ENCODE peak calls at places on chromosomes 3 and 15, in four cellular contexts. Y is GM12878, F is A549, D is K562. B is an unnamed sample.

GRCh38 chr15:41944313-41944940 is 27.9 kb downstream of the EHD4 start:
- DNase-seq in Y (no peak), F (peak; percentile 49), D (no peak), B (peak; percentile 70)

GRCh38 chr3:62532796-62533195 is 159.4 kb upstream of the FEZF2 start:
- DNase-seq in Y (no peak), F (no peak), D (no peak), B (no peak)

GRCh38 chr3:194315965-194316361 is 35.2 kb downstream of the CPN2 start:
- DNase-seq in Y (no peak), F (peak; percentile 33), D (no peak), B (no peak)

GRCh38 chr3:69462022-69462825 is 76.3 kb upstream of the FRMD4B start:
- DNase-seq in Y (no peak), F (no peak), D (no peak), B (no peak)

GRCh38 chr15:68224108-68224507 is 5.4 kb downstream of the CLN6 start:
- DNase-seq in Y (no peak), F (no peak), D (no peak), B (no peak)

GRCh38 chr3:165753560-165753959 is 83.7 kb downstream of the BCHE start:
- DNase-seq in Y (no peak), F (no peak), D (no peak), B (no peak)

GRCh38 chr3:82938821-82939328 is 1177.4 kb upstream of the GBE1 start:
- DNase-seq in Y (no peak), F (no peak), D (no peak), B (no peak)

GRCh38 chr15:81052046-81052445 is 51.3 kb downstream of the TLNRD1 start:
- DNase-seq in Y (no peak), F (no peak), D (no peak), B (no peak)

GRCh38 chr15:40249477-40250303 is 10.8 kb downstream of the PAK6 start:
- DNase-seq in Y (no peak), F (no peak), D (no peak), B (no peak)

DNA sequence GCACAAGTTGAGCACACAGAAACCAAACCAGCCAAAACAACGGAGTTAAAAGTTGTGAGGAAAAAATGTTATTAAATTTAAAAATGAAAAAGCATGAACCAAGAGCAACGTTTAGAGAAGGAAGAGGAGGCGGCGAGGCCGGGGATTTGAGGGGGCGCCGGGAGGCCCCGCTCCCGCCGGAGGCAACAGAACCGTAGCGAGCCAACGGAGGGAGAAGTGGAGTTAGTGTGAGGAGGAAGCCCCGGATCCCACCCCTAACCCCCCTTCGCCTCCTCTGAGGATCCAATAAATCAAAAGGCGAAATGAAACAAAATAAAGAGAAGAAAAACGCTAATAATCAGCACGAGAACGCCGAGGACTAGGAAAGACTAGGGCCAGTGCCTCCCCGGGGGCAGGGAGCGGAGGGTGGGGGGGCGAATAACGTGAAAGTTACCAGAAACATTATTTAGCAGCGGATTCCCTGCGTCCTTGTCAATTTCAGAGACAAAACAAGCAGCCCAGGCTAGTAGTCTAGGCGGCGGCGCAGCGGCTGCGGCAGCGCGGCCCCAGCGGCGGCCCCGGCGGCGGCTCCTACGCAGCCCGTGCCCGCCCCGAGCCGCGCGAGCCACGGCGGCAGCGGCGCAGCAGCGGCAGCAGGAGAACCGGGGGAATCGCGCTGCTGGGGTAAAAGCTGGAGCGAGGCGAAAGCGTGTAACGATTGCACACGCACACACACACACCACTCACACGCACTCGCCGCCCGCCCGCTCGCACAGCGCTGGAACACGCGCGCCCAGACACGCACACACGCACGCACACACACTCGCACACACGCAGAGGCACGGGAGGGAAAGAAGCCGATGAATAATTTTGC is 1.7 kb downstream of the MEIS2 start:
- DNase-seq in Y (no peak), F (peak; percentile 14), D (peak; percentile 43), B (no peak)
- TF ChIP-seq HDAC2 in Y (no peak), F (no peak), D (no peak), B (no peak)

DNA sequence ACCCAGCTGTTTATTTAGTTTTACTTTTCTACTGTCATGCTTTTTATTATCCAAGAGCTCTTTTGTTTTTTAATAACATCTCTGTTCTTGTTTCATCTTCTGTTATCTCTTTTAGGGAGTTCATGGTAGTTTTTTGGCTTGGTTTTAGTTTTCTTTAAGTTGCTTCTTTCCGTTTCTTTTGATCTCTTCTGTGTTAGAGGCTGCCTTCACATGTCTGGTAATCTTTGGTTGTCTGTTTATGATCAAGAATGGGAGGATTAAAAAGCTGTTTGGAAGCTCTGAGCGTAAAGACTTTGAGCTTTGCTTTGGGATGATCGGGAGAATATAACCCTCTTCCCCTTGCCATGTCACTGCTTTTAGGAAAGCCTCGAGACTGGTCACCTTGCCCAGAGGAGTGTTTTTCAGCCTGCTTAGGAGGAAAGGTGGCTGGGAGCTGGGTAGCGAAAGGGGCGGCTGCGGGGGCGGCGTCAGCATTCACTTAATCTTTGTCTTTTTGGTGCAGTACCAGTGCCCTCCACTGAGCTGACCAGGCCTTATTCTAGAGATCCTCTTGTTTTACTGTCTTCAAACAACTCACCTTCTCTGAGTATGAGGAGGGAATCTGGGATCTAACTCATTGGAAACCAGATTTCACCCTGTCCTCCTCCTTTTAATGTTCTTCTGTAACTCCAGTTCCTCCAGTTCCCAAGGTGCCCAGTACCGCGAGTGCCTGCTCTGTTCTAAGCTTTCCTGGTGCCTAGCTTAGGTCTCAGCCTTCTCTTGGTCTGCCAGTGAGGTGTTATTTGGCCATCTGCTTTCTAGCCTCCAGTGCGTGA is 15.5 kb downstream of the TATDN2 start:
- DNase-seq in Y (no peak), F (peak; percentile 58), D (peak; percentile 74), B (no peak)
- TF ChIP-seq HDAC2 in Y (no peak), F (no peak), D (peak; percentile 25), B (no peak)

DNA sequence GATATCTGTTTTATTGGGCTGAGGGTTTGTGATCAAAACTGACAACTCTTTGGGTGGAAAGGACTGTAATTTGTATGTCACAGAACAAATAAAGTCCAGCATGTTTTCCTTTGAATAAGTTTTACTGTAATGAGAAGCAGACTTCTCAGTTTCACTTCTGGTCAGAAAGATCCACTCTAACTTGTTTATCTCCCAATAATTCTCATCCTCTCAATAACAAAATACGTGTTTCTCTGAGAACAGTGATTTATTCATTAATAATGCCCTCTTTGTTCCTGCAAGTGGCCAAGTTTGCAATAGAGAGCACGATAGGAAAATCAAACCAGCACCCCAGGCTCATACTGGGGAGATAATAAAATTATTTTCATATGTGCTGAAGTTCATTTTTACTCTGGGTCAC is 190.6 kb downstream of the CNTN3 start:
- DNase-seq in Y (no peak), F (no peak), D (no peak), B (no peak)
- TF ChIP-seq HDAC2 in Y (no peak), F (no peak), D (no peak), B (no peak)

DNA sequence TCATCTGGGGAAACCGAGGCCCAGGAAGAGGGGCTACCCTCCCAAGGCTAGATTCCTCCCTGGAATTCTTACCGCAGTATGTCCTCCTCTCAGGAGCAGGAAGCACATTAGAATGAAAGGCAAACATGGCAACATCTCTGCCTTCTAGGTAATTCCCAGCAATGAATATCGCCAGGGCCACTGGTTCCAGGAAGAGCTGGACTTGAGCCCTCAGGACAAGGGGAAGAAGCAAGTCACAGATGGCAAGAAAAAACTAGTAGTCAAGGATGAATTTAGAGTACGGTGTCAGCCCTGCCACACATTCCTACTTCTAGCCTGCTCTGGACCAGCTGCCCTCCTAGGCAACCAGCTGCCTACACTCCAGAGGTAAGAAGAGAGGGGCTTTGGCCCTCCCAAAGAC is 42.9 kb downstream of the MEGF11 start:
- DNase-seq in Y (no peak), F (no peak), D (no peak), B (no peak)
- TF ChIP-seq HDAC2 in Y (no peak), F (no peak), D (no peak), B (no peak)

GRCh38 chr3:47984089-47984759 is 32.0 kb downstream of the MAP4 start:
- DNase-seq in Y (no peak), F (peak; percentile 41), D (no peak), B (no peak)
- TF ChIP-seq HDAC2 in Y (no peak), F (no peak), D (no peak), B (no peak)

GRCh38 chr15:64130159-64130558 is 21.4 kb upstream of the SNX22 start:
- DNase-seq in Y (no peak), F (no peak), D (no peak), B (no peak)

GRCh38 chr15:64133619-64134018 is 17.9 kb upstream of the SNX22 start:
- DNase-seq in Y (no peak), F (no peak), D (no peak), B (no peak)

GRCh38 chr15:64131547-64131946 is 20.0 kb upstream of the SNX22 start:
- DNase-seq in Y (no peak), F (no peak), D (no peak), B (no peak)

GRCh38 chr15:64134322-64134829 is 17.2 kb upstream of the SNX22 start:
- DNase-seq in Y (no peak), F (no peak), D (no peak), B (no peak)

DNA sequence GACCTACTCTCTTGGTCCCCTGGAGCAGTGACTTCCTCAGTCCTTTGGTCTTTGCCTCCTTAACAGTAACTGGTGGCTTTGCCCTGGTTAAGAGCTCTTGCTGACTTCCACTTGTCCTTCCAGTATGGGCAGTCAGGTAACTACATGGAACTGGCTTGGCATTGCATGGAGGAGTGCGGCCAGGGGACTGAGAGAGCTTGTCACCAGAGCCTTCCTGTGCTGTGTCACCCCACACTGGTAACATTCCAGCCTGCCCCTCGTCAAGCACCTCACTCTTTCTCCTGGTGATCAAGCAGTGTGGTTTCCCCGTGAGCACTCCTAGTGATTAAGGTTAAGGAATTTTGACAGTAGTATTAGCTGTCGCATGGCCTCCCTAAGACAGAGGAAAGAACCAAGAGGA is 19.3 kb upstream of the SNX22 start:
- DNase-seq in Y (no peak), F (no peak), D (no peak), B (no peak)
- TF ChIP-seq HDAC2 in Y (no peak), F (no peak), D (no peak), B (no peak)

DNA sequence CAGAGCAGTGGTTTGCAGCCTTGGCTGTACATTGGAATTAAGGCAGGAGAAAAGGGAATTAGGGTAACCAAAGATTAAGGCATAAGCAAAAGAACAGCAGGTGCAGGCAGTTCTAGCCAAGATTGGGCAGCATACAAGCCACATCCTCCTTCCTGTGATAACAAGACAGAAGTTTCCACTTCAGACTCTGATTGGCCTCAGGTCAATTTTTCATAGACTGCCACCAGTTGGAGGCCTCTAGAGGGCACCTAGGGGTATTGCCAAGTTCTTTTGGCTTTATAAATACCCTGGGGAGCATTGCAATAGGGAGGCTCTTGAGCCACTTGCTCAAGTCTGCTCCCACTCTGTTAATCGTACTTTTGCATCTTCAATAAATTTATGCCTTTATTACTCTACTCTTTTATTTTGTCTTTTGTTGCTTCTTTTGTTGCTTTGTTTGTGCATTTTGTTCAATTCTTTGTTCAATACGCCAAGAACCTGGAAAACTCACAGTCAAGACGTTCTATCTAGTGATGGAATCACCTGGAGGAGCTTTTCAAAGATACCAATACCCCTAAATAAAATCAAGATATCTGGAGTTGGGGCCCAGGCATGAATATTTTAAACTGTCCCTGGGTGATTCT is 32.2 kb upstream of the FMN1 start:
- DNase-seq in Y (peak; percentile 52), F (peak; percentile 85), D (no peak), B (no peak)
- TF ChIP-seq HDAC2 in Y (no peak), F (no peak), D (no peak), B (no peak)

GRCh38 chr3:60513241-60513640 is 738.0 kb downstream of the FHIT start:
- DNase-seq in Y (no peak), F (no peak), D (no peak), B (no peak)
- TF ChIP-seq HDAC2 in Y (no peak), F (no peak), D (no peak), B (no peak)

B was measured in HepG2.